ENCODE peak calls at places on chromosome 7, in seven cellular contexts. A is body of pancreas; L is cardiac muscle cell; V is CD8-positive, alpha-beta T cell; Y is pancreas; N is endothelial cell of umbilical vein; O is esophagus squamous epithelium. M is an unnamed sample.
A peak's percentile ranks its signal among the peaks of the same experiment; 100 is the strongest.

GRCh38 chr7:158705234-158705890 is 758 bp upstream of the NCAPG2 start:
- DNase-seq in A (no peak), L (no peak), V (no peak), Y (no peak), N (peak; percentile 20), O (no peak), M (no peak)

GRCh38 chr7:124764071-124764846 is 1.3 kb downstream of the GPR37 start:
- DNase-seq in A (no peak), L (no peak), V (no peak), Y (no peak), N (no peak), O (no peak), M (no peak)

GRCh38 chr7:4809091-4809591 is 33.7 kb downstream of the AP5Z1 start:
- DNase-seq in A (no peak), L (no peak), V (peak; percentile 15), Y (no peak), N (no peak), O (no peak), M (no peak)

GRCh38 chr7:74429153-74429747 is 24.5 kb upstream of the GTF2IRD1 start:
- DNase-seq in A (peak; percentile 48), L (peak; percentile 83), V (no peak), Y (no peak), N (no peak), O (no peak), M (no peak)

GRCh38 chr7:93245525-93246432 is 13.6 kb downstream of the VPS50 start:
- DNase-seq in A (no peak), L (peak; percentile 59), V (no peak), Y (no peak), N (peak; percentile 59), O (no peak), M (no peak)

GRCh38 chr7:29562307-29562706 is 1.3 kb upstream of the PRR15 start:
- DNase-seq in A (no peak), L (no peak), V (no peak), Y (no peak), N (no peak), O (no peak), M (no peak)

GRCh38 chr7:123624527-123625183 is 23.0 kb downstream of the ASB15 start:
- DNase-seq in A (peak; percentile 72), L (peak; percentile 19), V (peak; percentile 28), Y (peak; percentile 77), N (no peak), O (no peak), M (no peak)

GRCh38 chr7:37363536-37364172 is 85.0 kb downstream of the ELMO1 start:
- DNase-seq in A (no peak), L (no peak), V (no peak), Y (no peak), N (no peak), O (no peak), M (no peak)

GRCh38 chr7:137120690-137121089 is 222.8 kb downstream of the PTN start:
- DNase-seq in A (no peak), L (no peak), V (no peak), Y (no peak), N (no peak), O (no peak), M (no peak)

DNA sequence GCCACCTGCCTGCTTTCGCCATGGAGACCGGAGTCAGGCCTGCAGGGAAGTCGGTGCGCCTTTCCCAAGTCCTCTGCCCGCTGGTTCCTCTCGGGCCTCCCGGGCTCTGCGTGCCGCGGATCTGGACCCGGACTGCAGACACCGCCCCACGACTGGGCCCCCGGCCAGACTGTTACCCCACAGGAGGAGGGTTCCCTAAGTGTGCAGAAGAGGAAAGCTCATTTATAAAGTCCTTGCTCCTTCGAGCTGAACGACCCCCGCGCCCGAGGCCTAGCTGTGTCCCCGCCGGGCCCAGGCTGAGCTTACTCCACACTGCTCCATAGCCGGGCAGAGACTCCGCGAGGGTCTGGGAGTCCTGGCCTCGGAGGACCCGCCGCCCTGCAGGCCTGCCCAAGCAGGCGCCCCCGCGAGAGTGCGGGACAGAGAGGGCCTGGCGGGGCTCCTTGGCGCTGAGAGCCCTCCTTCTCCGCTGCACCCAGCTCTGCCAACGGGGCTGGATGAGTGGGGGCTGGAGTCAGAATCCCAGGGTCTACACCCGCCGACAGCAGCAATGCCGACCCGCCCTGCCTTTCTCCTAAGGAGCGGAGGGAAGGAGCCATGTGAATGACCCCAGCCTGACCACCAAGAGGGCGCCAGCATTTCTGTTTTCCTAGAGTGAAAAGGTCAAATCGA is 8.3 kb downstream of the EN2 start:
- DNase-seq in A (no peak), L (no peak), V (no peak), Y (no peak), N (no peak), O (no peak), M (no peak)
- H3K27ac ChIP-seq in A (no peak overlapping the region), L (no peak overlapping the region), V (no peak overlapping the region), Y (no peak overlapping the region), N (no peak overlapping the region), O (no peak overlapping the region), M (no peak overlapping the region)

GRCh38 chr7:77696643-77697534 is 630 bp downstream of the RSBN1L start:
- DNase-seq in A (peak; percentile 57), L (peak; percentile 60), V (peak; percentile 39), Y (peak; percentile 66), N (peak; percentile 78), O (no peak), M (peak; percentile 55)
- TF ChIP-seq CTCF in A (no peak), L (no peak), V (no peak), Y (no peak), N (no peak), O (no peak), M (no peak)

DNA sequence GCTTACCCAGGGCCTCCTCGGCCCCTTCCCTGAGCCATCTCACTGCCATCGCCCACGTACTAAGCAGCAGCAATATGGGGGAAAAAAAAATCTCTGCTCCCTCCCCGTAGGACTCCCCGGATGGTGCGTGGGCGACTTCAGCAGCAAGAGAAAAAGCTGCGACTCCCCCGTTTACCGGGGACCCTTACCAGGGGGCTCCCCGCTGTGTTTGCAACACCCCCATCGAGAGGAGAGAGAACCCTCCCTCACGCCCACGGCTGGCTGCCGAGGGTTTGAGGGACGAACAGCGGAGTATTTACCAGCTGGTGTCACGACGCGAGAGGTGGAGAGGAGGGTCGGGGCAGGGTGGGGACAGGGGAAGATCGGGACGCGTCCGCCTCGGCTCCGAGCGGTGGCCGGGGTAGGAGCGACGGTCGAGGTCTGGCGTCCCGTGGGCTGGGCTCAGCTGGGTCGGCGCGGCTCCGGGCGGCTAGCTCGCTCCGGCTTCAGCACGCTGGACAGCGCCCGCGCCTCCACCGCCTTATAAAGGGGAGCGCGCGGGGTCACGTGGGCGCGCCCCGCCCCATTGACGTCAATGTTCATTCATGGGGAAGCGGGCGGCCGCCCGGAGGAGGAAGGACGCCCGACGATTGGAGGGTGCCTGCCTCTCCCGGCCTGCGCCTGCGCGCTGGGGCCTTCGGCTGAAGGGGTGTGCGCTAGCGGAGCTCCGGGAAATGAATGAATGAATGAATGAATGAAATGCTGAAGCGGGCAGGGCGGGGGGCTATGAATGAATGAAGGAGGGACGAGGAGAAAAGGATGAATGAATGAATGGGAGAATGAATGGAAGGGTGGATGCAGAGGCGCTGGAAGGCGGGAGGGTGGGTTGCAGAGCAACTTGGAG is at the start of gene VGF:
- DNase-seq in A (peak; percentile 95), L (peak; percentile 96), V (peak; percentile 87), Y (peak; percentile 95), N (peak; percentile 86), O (peak; percentile 68), M (peak; percentile 85)
- H3K4me1 ChIP-seq in A (peaks cover 49% of the 10 kb centered on the region), L (peaks cover 17% of the 10 kb centered on the region), V (peaks cover 61% of the 10 kb centered on the region), Y (peaks cover 20% of the 10 kb centered on the region), N (peaks cover 16% of the 10 kb centered on the region), O (peaks cover 58% of the 10 kb centered on the region), M (peaks cover 6% of the 10 kb centered on the region)

GRCh38 chr7:151680810-151681209 is 161.1 kb upstream of the RHEB start:
- DNase-seq in A (peak; percentile 47), L (peak; percentile 83), V (no peak), Y (no peak), N (no peak), O (no peak), M (peak; percentile 83)
- H3K27ac ChIP-seq in A (no peak overlapping the region), L (no peak overlapping the region), V (no peak overlapping the region), Y (no peak overlapping the region), N (no peak overlapping the region), O (peak overlapping the region; percentile 88), M (peak overlapping the region; percentile 64)

GRCh38 chr7:31129067-31129466 is 77.0 kb downstream of the ADCYAP1R1 start:
- DNase-seq in A (no peak), L (no peak), V (no peak), Y (no peak), N (no peak), O (no peak), M (no peak)
- TF ChIP-seq CTCF in A (no peak), L (no peak), V (no peak), Y (no peak), N (no peak), O (no peak), M (no peak)

M was measured in uterus.